ENCODE peak calls at places on chromosomes 4 and X, in four cellular contexts. X, J, A and T are unnamed samples.

GRCh38 chr4:98151145-98151929 is 8.1 kb upstream of the STPG2 start:
- DNase-seq in A (no peak), X (no peak), J (no peak), T (peak; percentile 11)

GRCh38 chr4:80253510-80253909 is 13.0 kb upstream of the FGF5 start:
- DNase-seq in A (no peak), X (no peak), J (no peak), T (no peak)

GRCh38 chr4:1968667-1969295 is 40.0 kb downstream of the NELFA start:
- DNase-seq in A (no peak), J (no peak), X (no peak), T (no peak)

GRCh38 chr4:137968956-137969709 is 273.0 kb downstream of the SLC7A11 start:
- DNase-seq in A (no peak), J (no peak), X (no peak), T (no peak)

GRCh38 chr4:17066241-17066640 is 167.8 kb upstream of the LDB2 start:
- DNase-seq in A (no peak), J (no peak), X (no peak), T (peak; percentile 11)

GRCh38 chrX:17547658-17548057 is 172.7 kb downstream of the NHS start:
- DNase-seq in A (peak; percentile 82), J (peak; percentile 41), X (no peak), T (peak; percentile 92)

GRCh38 chr4:141705048-141705746 is 68.8 kb downstream of the IL15 start:
- DNase-seq in A (no peak), X (no peak), J (peak; percentile 45), T (no peak)

GRCh38 chrX:26918633-26919032 is 544.5 kb downstream of the PPP4R3C start:
- DNase-seq in X (peak; percentile 40), A (no peak), J (no peak), T (peak; percentile 57)

GRCh38 chr4:168021666-168022065 is 70.7 kb upstream of the ANXA10 start:
- DNase-seq in X (no peak), J (no peak), A (no peak), T (peak; percentile 60)

GRCh38 chrX:150696836-150697235 is 3.6 kb downstream of the MTMR1 start:
- DNase-seq in X (no peak), J (no peak), A (no peak), T (no peak)

GRCh38 chr4:152709675-152710438 is 30.1 kb upstream of the TMEM154 start:
- DNase-seq in X (peak; percentile 16), A (no peak), J (no peak), T (peak; percentile 39)

GRCh38 chr4:168666531-168666930 is 169.7 kb downstream of the PALLD start:
- DNase-seq in X (no peak), J (no peak), A (no peak), T (peak; percentile 50)

GRCh38 chr4:75179510-75179909 is 246.6 kb downstream of the PARM1 start:
- DNase-seq in X (no peak), J (no peak), A (no peak), T (no peak)

GRCh38 chr4:188660796-188661195 is 521.6 kb downstream of the TRIML1 start:
- DNase-seq in J (no peak), A (no peak), X (no peak), T (no peak)

GRCh38 chrX:20545538-20545937 is 278.8 kb upstream of the RPS6KA3 start:
- DNase-seq in J (no peak), X (no peak), A (no peak), T (peak; percentile 44)

GRCh38 chr4:38909015-38909414 is 41.4 kb downstream of the FAM114A1 start:
- DNase-seq in A (no peak), J (no peak), X (no peak), T (no peak)

GRCh38 chrX:106631615-106632014 is 19.8 kb downstream of the RADX start:
- DNase-seq in J (no peak), A (no peak), X (no peak), T (no peak)

GRCh38 chrX:71095971-71096701 is 485 bp downstream of the FOXO4 start:
- DNase-seq in A (no peak), X (no peak), J (no peak), T (no peak)

GRCh38 chr4:151324449-151325319 is 721 bp downstream of the SH3D19 start:
- DNase-seq in J (no peak), X (peak; percentile 59), A (peak; percentile 81), T (peak; percentile 23)

GRCh38 chr4:54213001-54213400 is 16.1 kb upstream of the PDGFRA start:
- DNase-seq in J (no peak), X (no peak), A (no peak), T (no peak)

GRCh38 chr4:91471280-91471679 is 832.5 kb upstream of the GRID2 start:
- DNase-seq in J (no peak), X (peak; percentile 45), A (peak; percentile 31), T (no peak)

GRCh38 chr4:169438057-169438480 is 167.3 kb upstream of the SH3RF1 start:
- DNase-seq in X (no peak), J (peak; percentile 39), A (no peak), T (no peak)

GRCh38 chrX:8323356-8323755 is 141.3 kb upstream of the VCX3B start:
- DNase-seq in A (no peak), J (no peak), X (no peak), T (no peak)

GRCh38 chr4:105461221-105462041 is 12.4 kb downstream of the PPA2 start:
- DNase-seq in J (no peak), A (no peak), X (no peak), T (peak; percentile 48)

GRCh38 chr4:148289740-148290139 is 152.5 kb downstream of the NR3C2 start:
- DNase-seq in A (no peak), X (no peak), J (no peak), T (no peak)

GRCh38 chrX:103276581-103277002 is at the start of gene TCEAL5:
- DNase-seq in J (no peak), X (no peak), A (peak; percentile 22), T (no peak)

DNA sequence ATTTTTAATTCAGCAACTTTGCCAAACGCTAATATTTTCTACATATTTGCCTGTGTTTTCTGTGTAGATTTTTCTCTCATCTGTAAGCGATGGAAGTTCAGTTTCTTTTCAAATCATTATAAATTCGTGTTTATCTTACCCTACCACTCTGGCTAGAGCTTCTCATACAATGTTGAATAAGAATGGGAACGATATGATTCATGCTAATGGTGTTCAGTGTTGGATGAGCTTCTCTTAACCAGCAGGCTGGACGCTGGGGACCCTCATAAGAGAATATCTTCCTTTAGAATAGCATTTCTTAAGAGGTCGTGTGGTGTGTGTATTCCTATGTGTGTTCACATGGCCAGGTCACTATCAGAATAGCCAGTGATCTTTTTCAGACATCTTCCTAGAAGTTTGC is 31.0 kb downstream of the NSDHL start:
- DNase-seq in A (no peak), X (no peak), J (no peak), T (no peak)
- TF ChIP-seq CTCF in A (no peak), X (no peak), J (no peak), T (no peak)

DNA sequence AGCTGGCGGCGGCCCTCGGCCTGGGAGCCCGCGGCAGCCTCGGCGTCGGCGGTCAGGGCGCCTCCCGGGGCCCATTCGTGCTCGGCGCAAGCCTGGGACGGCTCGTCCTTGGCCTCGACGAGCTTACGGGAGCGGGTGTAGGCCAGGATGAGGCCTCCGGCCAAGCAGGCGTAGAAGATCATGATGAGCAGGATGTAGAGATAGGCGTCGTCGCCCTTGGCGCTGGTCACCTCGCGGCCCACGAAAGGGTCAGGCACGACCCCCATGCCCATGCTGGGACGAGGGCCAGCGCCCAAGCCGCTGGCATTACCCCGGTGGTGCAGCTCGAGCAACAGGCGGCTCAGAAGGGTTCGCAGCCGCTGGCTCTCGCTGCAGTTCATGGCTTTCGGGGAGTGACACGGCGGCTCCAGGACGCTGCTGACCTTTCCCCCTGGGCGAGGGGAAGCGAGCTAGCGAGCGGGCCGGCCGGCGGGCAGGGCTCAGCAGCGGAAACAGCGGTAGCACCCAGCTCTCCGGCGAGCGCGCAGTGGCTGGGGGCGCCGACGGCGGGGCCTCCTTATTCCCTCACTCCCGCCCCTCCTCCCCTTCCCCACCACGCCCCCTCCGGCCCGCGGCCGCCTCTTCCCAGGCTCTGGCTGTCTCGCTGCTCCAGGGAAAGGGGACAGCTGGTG is at the start of gene KCNE5:
- DNase-seq in J (no peak), A (peak; percentile 63), X (no peak), T (no peak)
- H3K4me3 ChIP-seq in J (no peak within 1 kb of the TSS), A (no peak within 1 kb of the TSS), X (no peak within 1 kb of the TSS), T (peak within 1 kb of the TSS; percentile 19)

DNA sequence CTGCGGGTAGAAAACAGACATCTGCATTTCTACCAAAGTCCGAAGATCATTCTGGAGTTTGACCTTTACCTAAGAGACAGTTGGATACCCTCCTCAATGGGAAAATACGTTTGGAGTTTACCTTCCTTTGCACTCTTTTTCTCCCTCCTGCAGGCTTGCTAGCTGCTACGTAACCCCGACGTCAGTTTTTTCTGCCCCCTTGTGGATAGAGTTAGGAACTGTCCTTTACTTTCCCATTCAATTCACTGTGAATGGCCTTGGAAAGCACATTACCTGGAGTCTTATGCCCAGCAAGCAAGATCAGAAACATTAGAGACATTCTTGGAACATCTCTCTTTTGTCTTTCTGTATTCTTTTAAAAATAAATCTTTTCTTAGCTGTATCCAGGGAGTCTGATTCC is 250.7 kb downstream of the NAP1L3 start:
- DNase-seq in A (no peak), X (peak; percentile 14), J (no peak), T (no peak)
- TF ChIP-seq CTCF in A (peak; percentile 21), X (peak; percentile 69), J (peak; percentile 64), T (no peak)

DNA sequence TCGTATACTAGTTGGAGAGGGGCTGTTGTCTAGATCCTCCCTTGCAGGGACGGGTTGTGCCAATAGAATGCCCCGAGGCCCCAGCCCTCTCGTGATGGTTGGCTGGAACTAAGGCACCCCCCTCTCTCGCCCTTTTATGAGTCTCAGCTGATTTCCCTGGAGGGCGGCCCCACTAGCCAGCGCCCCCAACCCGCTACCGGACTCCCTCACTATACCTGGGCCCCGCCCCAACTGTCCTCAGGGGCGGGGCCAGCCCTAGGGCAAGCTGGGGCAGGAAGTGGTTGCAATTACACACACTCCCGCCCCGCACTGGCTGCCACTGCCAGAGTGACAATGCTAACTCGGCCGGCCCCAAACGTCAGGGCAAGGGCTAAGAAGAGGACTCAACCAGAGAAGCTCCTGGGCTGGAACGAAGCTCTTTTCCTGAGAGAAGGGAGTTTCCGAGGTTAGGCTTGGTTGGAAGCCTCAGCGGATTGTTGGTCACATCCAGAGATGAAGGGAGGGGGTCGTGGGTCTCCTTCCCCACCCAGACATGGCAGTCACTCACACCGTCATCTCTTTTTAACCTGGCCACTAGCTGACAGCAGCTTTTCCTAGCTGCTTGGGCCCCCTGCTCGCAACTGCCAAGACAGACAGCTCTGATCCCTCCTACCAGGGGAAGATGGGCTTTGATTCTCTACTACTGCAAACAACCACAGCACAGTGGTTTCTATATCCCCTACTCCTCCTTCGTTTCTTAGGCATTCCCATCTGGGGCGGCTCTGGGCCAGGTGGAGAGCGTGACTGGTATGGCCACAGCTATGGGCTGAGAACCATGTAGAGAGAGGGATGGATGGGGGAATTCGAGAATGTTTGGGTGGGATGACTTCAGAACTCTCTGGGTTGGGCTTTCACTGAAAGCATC is 21.0 kb upstream of the BCORL1 start:
- DNase-seq in A (peak; percentile 92), J (peak; percentile 81), X (no peak), T (no peak)
- H3K4me3 ChIP-seq in A (no peak overlapping the region), J (peak overlapping the region; percentile 19), X (no peak overlapping the region), T (no peak overlapping the region)

GRCh38 chr4:160193787-160194186 is 1090.9 kb downstream of the RAPGEF2 start:
- DNase-seq in J (no peak), A (no peak), X (no peak), T (no peak)
- TF ChIP-seq CTCF in J (no peak), A (no peak), X (no peak), T (no peak)

DNA sequence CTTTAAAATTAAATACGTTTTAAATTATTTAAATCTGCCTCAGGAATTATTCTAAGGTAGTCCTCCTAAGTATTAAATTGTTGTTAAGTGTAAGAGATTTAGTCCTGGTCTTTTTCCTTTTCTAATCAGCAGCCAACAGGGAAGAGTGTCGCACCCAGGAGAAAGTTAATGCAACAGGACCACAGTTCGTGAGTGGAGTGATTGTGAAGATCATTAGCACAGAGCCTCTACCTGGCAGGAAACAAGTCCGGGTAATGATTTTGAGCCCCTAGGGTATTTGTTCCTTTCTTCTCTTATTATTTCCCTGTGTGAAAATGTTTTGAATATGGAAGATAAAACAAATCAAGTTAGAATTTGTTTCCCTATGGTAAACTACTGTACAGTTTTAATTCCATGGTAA is 13.4 kb downstream of the LARP7 start:
- DNase-seq in X (no peak), J (no peak), A (no peak), T (no peak)
- H3K4me3 ChIP-seq in X (no peak overlapping the region), J (no peak overlapping the region), A (no peak overlapping the region), T (no peak overlapping the region)